ENCODE peak calls at places on chromosomes 11 and 22, in eight cellular contexts. M, S, N, G, Q, V, I and T are unnamed samples.

GRCh38 chr22:47328550-47329243 is 566.2 kb downstream of the TBC1D22A start:
- DNase-seq in V (no peak), M (no peak), I (peak; percentile 95), N (no peak), Q (peak; percentile 77), S (no peak), G (peak; percentile 68), T (no peak)

GRCh38 chr11:68142028-68142412 is 20.8 kb upstream of the CHKA start:
- DNase-seq in M (no peak), N (no peak), G (no peak), I (no peak), Q (no peak), S (peak; percentile 85), V (no peak), T (no peak)

GRCh38 chr11:44470849-44471248 is 94.6 kb upstream of the CD82 start:
- DNase-seq in N (no peak), M (no peak), Q (no peak), I (no peak), V (no peak), S (no peak), G (no peak), T (no peak)

GRCh38 chr22:39462443-39463147 is 5.8 kb downstream of the MGAT3 start:
- DNase-seq in I (no peak), V (no peak), G (no peak), N (no peak), M (peak; percentile 53), Q (no peak), S (no peak), T (no peak)

GRCh38 chr11:33936745-33937612 is 45.1 kb upstream of the LMO2 start:
- DNase-seq in G (no peak), N (no peak), M (no peak), S (no peak), V (no peak), Q (no peak), I (no peak), T (no peak)

GRCh38 chr22:29081499-29082236 is 8.8 kb downstream of the KREMEN1 start:
- DNase-seq in G (no peak), I (no peak), N (no peak), V (no peak), Q (no peak), S (no peak), M (no peak), T (no peak)

GRCh38 chr11:44564198-44564597 is 1.3 kb upstream of the CD82 start:
- DNase-seq in G (no peak), V (no peak), M (no peak), Q (no peak), N (no peak), S (peak; percentile 71), I (no peak), T (no peak)

GRCh38 chr22:29901354-29901753 is 18.4 kb downstream of the MTMR3 start:
- DNase-seq in M (no peak), G (no peak), S (no peak), I (no peak), N (no peak), Q (no peak), V (peak; percentile 29), T (no peak)

GRCh38 chr11:95567685-95568084 is 221.9 kb downstream of the FAM76B start:
- DNase-seq in I (no peak), G (no peak), M (no peak), Q (no peak), S (no peak), N (no peak), V (no peak), T (no peak)

GRCh38 chr22:43207849-43208702 is 21.1 kb upstream of the TTLL12 start:
- DNase-seq in M (no peak), N (no peak), G (no peak), Q (no peak), V (no peak), S (no peak), I (no peak), T (no peak)

GRCh38 chr11:106998126-106998525 is 20.1 kb downstream of the GUCY1A2 start:
- DNase-seq in V (no peak), M (no peak), N (no peak), G (no peak), S (no peak), Q (no peak), I (no peak), T (no peak)

GRCh38 chr22:39871008-39871798 is 22.4 kb downstream of the ENTHD1 start:
- DNase-seq in I (no peak), G (no peak), V (no peak), M (no peak), Q (no peak), S (no peak), N (no peak), T (no peak)

GRCh38 chr22:33328789-33329296 is 270.7 kb upstream of the SYN3 start:
- DNase-seq in G (no peak), I (no peak), Q (no peak), S (no peak), N (no peak), M (peak; percentile 8), V (no peak), T (no peak)

GRCh38 chr11:67351275-67352005 is 1.9 kb downstream of the POLD4 start:
- DNase-seq in I (peak; percentile 62), S (peak; percentile 75), Q (no peak), M (peak; percentile 90), N (no peak), V (peak; percentile 54), G (no peak), T (peak; percentile 90)

GRCh38 chr11:128716661-128717210 is 22.9 kb downstream of the FLI1 start:
- DNase-seq in I (no peak), V (no peak), M (peak; percentile 18), N (no peak), S (no peak), G (no peak), Q (no peak), T (peak; percentile 82)

GRCh38 chr11:45771194-45771941 is 33.6 kb upstream of the SLC35C1 start:
- DNase-seq in M (peak; percentile 86), N (peak; percentile 42), S (peak; percentile 69), I (peak; percentile 50), Q (no peak), V (peak; percentile 18), G (peak; percentile 68), T (peak; percentile 89)

GRCh38 chr22:50545522-50546325 is at the start of gene KLHDC7B:
- DNase-seq in M (no peak), I (no peak), S (no peak), N (no peak), V (no peak), Q (no peak), G (peak; percentile 60), T (peak; percentile 79)

DNA sequence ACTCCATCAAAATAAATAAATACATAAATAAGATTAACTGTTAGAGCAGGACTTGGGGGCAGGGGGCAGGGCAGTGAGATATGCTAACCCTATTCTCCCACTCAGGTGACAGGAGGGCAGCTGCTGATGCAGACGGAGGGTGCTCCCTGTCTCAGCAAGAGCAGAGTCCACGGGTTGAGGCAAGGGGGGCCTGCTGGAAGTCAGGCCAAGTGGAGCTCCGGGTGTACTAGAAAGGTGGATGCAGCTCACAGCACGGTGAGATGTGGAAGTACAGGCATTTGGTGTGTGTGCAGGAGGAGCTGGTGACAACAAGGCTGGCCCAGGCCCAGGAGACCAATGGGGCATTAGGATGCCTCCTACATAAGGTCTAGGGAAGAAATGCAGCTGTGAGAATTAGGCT is 467.3 kb upstream of the B3GAT1 start:
- DNase-seq in N (no peak), V (no peak), Q (peak; percentile 79), M (no peak), I (no peak), S (no peak), G (no peak), T (no peak)
- H3K4me3 ChIP-seq in N (no peak overlapping the region), V (no peak overlapping the region), Q (no peak overlapping the region), M (no peak overlapping the region), I (no peak overlapping the region), S (no peak overlapping the region), G (no peak overlapping the region), T (no peak overlapping the region)

GRCh38 chr11:63999349-64000025 is 13.2 kb downstream of the OTUB1 start:
- DNase-seq in Q (no peak), I (no peak), G (peak; percentile 90), N (no peak), V (no peak), S (peak; percentile 85), M (peak; percentile 84), T (peak; percentile 87)

GRCh38 chr11:64000026-64000739 is 13.9 kb downstream of the OTUB1 start:
- DNase-seq in S (peak; percentile 80), V (peak; percentile 56), G (peak; percentile 95), Q (no peak), N (no peak), I (no peak), M (peak; percentile 90), T (peak; percentile 94)

GRCh38 chr11:63998558-63999348 is 12.5 kb downstream of the OTUB1 start:
- DNase-seq in N (no peak), V (no peak), I (no peak), Q (no peak), M (peak; percentile 82), G (peak; percentile 86), S (peak; percentile 65), T (peak; percentile 85)

GRCh38 chr11:64001552-64002427 is 15.6 kb downstream of the OTUB1 start:
- DNase-seq in Q (no peak), G (peak; percentile 74), M (no peak), I (no peak), N (no peak), V (no peak), S (no peak), T (peak; percentile 83)

DNA sequence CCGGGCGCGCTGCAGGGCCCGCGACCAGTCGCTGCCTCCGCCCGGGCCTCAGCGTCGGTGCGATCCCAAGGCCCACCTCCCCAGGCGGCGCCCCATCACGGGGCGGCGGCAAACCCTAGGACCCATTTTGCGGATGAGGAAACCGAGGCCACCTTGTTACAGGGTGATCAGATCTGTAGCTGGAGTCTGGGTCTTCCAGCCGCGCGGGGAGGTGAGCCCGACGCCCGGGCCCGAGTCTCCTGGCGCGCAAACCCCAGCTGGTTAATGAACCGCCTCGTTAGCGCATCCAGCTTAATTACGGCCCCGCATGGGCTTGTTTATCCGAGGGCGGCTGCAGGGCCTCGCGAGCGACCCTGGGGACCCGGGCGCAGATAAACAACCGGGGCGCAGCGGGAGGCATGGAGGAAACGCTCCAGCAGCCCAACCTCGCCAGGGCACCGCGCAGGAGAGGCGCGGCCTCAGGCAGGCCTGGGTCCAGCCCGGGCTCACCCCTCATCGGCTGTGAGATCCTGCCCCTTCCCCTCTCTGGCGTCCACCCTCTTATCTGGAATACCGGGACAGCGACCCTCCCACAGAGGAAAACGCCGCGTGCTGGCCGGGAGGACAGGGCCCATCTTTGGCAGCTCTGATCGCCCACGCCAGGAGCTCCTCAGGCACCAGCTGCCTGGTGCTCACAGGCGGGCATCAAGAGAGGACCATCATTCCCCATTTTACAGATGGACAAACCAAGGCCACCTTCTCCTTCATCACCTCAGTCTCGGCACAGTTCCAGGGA is 14.7 kb downstream of the OTUB1 start:
- DNase-seq in M (peak; percentile 59), G (peak; percentile 83), Q (no peak), N (no peak), V (no peak), S (no peak), I (no peak), T (no peak)
- TF ChIP-seq POLR2AphosphoS5 in M (no peak), G (no peak), Q (no peak), N (no peak), V (no peak), S (no peak), I (no peak), T (peak; percentile 12)

GRCh38 chr11:121741316-121741715 is 288.5 kb upstream of the SORL1-AS1 start:
- DNase-seq in S (no peak), I (no peak), G (no peak), M (no peak), Q (no peak), N (no peak), V (no peak), T (no peak)
- H3K4me3 ChIP-seq in S (no peak overlapping the region), I (no peak overlapping the region), G (no peak overlapping the region), M (no peak overlapping the region), Q (peak overlapping the region; percentile 11), N (no peak overlapping the region), V (no peak overlapping the region), T (no peak overlapping the region)

GRCh38 chr11:71927813-71928738 is at the start of gene XNDC1N:
- DNase-seq in G (peak; percentile 62), S (peak; percentile 77), V (peak; percentile 85), I (peak; percentile 86), M (peak; percentile 92), Q (peak; percentile 88), N (no peak), T (peak; percentile 91)
- TF ChIP-seq POLR2AphosphoS5 in G (peak; percentile 48), S (peak; percentile 15), V (peak; percentile 66), I (no peak), M (peak; percentile 52), Q (peak; percentile 97), N (peak; percentile 50), T (peak; percentile 28)